ENCODE peak calls at places on chromosomes 1 and 21, in seven cellular contexts. L is foreskin keratinocyte, I is lung, W is aorta, G is right lobe of liver, Q is IMR-90, M is A549. Y is an unnamed sample.

GRCh38 chr1:229888561-229889001 is 178.5 kb upstream of the GALNT2 start:
- ATAC-seq in L (no peak), I (no peak), W (no peak), G (peak), Q (no peak), M (no peak), Y (peak)

GRCh38 chr1:86183711-86184252 is 27.2 kb upstream of the COL24A1 start:
- ATAC-seq in L (no peak), I (no peak), W (no peak), G (no peak), Q (peak), M (no peak), Y (no peak)

GRCh38 chr1:86714159-86714558 is 9.8 kb downstream of the SH3GLB1 start:
- ATAC-seq in L (peak), I (no peak), W (no peak), G (peak), Q (peak), M (no peak), Y (no peak)

GRCh38 chr1:29122662-29122986 is 1.1 kb downstream of the TMEM200B start:
- ATAC-seq in L (peak), I (peak), W (peak), G (peak), Q (peak), M (no peak), Y (peak)

GRCh38 chr1:78254517-78254916 is 208.8 kb downstream of the GIPC2 start:
- ATAC-seq in L (no peak), I (no peak), W (no peak), G (no peak), Q (no peak), M (no peak), Y (no peak)

GRCh38 chr1:149993764-149994163 is 16.8 kb downstream of the OTUD7B start:
- ATAC-seq in L (no peak), I (no peak), W (no peak), G (no peak), Q (no peak), M (no peak), Y (no peak)

GRCh38 chr1:182674346-182675246 is 9.8 kb downstream of the RGS8 start:
- ATAC-seq in L (no peak), I (peak), W (peak), G (no peak), Q (peak), M (peak), Y (peak)

GRCh38 chr21:37665230-37666024 is 250.8 kb downstream of the KCNJ6 start:
- ATAC-seq in L (no peak), I (no peak), W (no peak), G (peak), Q (no peak), M (peak), Y (peak)

GRCh38 chr1:154906621-154907081 is 29.9 kb downstream of the PMVK start:
- ATAC-seq in L (peak), I (no peak), W (peak), G (peak), Q (no peak), M (peak), Y (no peak)

GRCh38 chr1:32107742-32108661 is at the start of gene KPNA6:
- ATAC-seq in L (peak), I (peak), W (peak), G (peak), Q (peak), M (peak), Y (peak)

GRCh38 chr1:95229706-95230105 is 4.3 kb upstream of the RWDD3 start:
- ATAC-seq in L (no peak), I (no peak), W (no peak), G (no peak), Q (no peak), M (no peak), Y (no peak)

GRCh38 chr1:114093624-114094302 is 59.9 kb downstream of the SYT6 start:
- ATAC-seq in L (peak), I (no peak), W (no peak), G (no peak), Q (no peak), M (no peak), Y (no peak)

GRCh38 chr1:181140398-181140797 is 51.9 kb downstream of the IER5 start:
- ATAC-seq in L (peak), I (no peak), W (no peak), G (no peak), Q (no peak), M (no peak), Y (no peak)

GRCh38 chr1:53195211-53195909 is 1.3 kb upstream of the CPT2 start:
- ATAC-seq in L (no peak), I (no peak), W (peak), G (peak), Q (no peak), M (no peak), Y (no peak)

GRCh38 chr1:164261691-164262240 is 297.2 kb upstream of the PBX1 start:
- ATAC-seq in L (no peak), I (no peak), W (no peak), G (no peak), Q (no peak), M (no peak), Y (no peak)

GRCh38 chr1:109294481-109294880 is 11.5 kb upstream of the PSRC1 start:
- ATAC-seq in L (no peak), I (no peak), W (no peak), G (no peak), Q (no peak), M (no peak), Y (no peak)

GRCh38 chr1:158461534-158461933 is at the start of gene OR10K1:
- ATAC-seq in L (no peak), I (no peak), W (no peak), G (no peak), Q (no peak), M (no peak), Y (no peak)

GRCh38 chr21:41671859-41672542 is 94.9 kb downstream of the RIPK4 start:
- ATAC-seq in L (no peak), I (no peak), W (no peak), G (no peak), Q (no peak), M (peak), Y (no peak)

GRCh38 chr1:38061290-38061689 is 14.7 kb upstream of the POU3F1 start:
- ATAC-seq in L (no peak), I (no peak), W (no peak), G (no peak), Q (no peak), M (no peak), Y (no peak)

GRCh38 chr1:161486806-161487482 is 18.3 kb upstream of the FCGR2A start:
- ATAC-seq in L (peak), I (no peak), W (peak), G (peak), Q (peak), M (peak), Y (peak)

GRCh38 chr1:97277891-97278662 is 556.5 kb downstream of the PTBP2 start:
- ATAC-seq in L (peak), I (peak), W (no peak), G (peak), Q (peak), M (peak), Y (no peak)

GRCh38 chr1:199265319-199265718 is 626.5 kb downstream of the PTPRC start:
- ATAC-seq in L (no peak), I (no peak), W (no peak), G (no peak), Q (no peak), M (no peak), Y (no peak)

GRCh38 chr1:163673076-163673475 is 351.3 kb downstream of the NUF2 start:
- ATAC-seq in L (no peak), I (no peak), W (no peak), G (no peak), Q (no peak), M (no peak), Y (no peak)

GRCh38 chr1:219414250-219414649 is 198.7 kb downstream of the ZC3H11B start:
- ATAC-seq in L (no peak), I (no peak), W (no peak), G (no peak), Q (no peak), M (no peak), Y (no peak)

GRCh38 chr1:212477680-212478466 is 45.2 kb downstream of the NENF start:
- ATAC-seq in L (peak), I (no peak), W (no peak), G (no peak), Q (no peak), M (peak), Y (no peak)

GRCh38 chr1:198047913-198048312 is 108.9 kb upstream of the NEK7 start:
- ATAC-seq in L (no peak), I (no peak), W (no peak), G (no peak), Q (no peak), M (no peak), Y (no peak)

GRCh38 chr1:225888898-225889690 is at the start of gene LEFTY1:
- ATAC-seq in L (peak), I (no peak), W (no peak), G (no peak), Q (no peak), M (peak), Y (no peak)

GRCh38 chr1:172883844-172884243 is 166.9 kb downstream of the TNFSF18 start:
- ATAC-seq in L (no peak), I (no peak), W (no peak), G (no peak), Q (peak), M (no peak), Y (no peak)

GRCh38 chr1:154847891-154848290 is 22.2 kb downstream of the KCNN3 start:
- ATAC-seq in L (no peak), I (no peak), W (no peak), G (no peak), Q (no peak), M (no peak), Y (no peak)

GRCh38 chr1:107877092-107877491 is 87.9 kb downstream of the VAV3 start:
- ATAC-seq in L (peak), I (peak), W (peak), G (no peak), Q (peak), M (no peak), Y (peak)

GRCh38 chr1:200471739-200472138 is 61.9 kb upstream of the ZNF281 start:
- ATAC-seq in L (no peak), I (no peak), W (no peak), G (no peak), Q (no peak), M (no peak), Y (no peak)

GRCh38 chr1:12339861-12340557 is 110.2 kb downstream of the VPS13D start:
- ATAC-seq in L (no peak), I (no peak), W (no peak), G (no peak), Q (no peak), M (no peak), Y (no peak)

GRCh38 chr1:182200025-182200814 is 138.7 kb upstream of the ZNF648 start:
- ATAC-seq in L (no peak), I (no peak), W (no peak), G (no peak), Q (no peak), M (no peak), Y (no peak)

GRCh38 chr1:64410217-64410616 is 59.7 kb upstream of the CACHD1 start:
- ATAC-seq in L (no peak), I (no peak), W (no peak), G (no peak), Q (no peak), M (no peak), Y (no peak)

GRCh38 chr1:100350787-100351094 is 1.6 kb upstream of the CDC14A start:
- ATAC-seq in L (no peak), I (no peak), W (no peak), G (no peak), Q (no peak), M (no peak), Y (no peak)

GRCh38 chr1:179976970-179977651 is 22.5 kb downstream of the CEP350 start:
- ATAC-seq in L (no peak), I (no peak), W (no peak), G (no peak), Q (peak), M (peak), Y (no peak)

GRCh38 chr1:226865590-226865989 is 4.8 kb upstream of the PSEN2 start:
- ATAC-seq in L (no peak), I (no peak), W (no peak), G (peak), Q (no peak), M (no peak), Y (no peak)

GRCh38 chr1:1318131-1318652 is 6.3 kb downstream of the INTS11 start:
- ATAC-seq in L (peak), I (peak), W (peak), G (peak), Q (peak), M (peak), Y (peak)

GRCh38 chr1:1320666-1321448 is 3.6 kb downstream of the INTS11 start:
- ATAC-seq in L (no peak), I (no peak), W (no peak), G (no peak), Q (no peak), M (no peak), Y (no peak)

GRCh38 chr1:1319646-1319941 is 4.9 kb downstream of the INTS11 start:
- ATAC-seq in L (no peak), I (no peak), W (no peak), G (no peak), Q (no peak), M (no peak), Y (no peak)

GRCh38 chr1:1317420-1317819 is 7.0 kb downstream of the INTS11 start:
- ATAC-seq in L (no peak), I (no peak), W (no peak), G (no peak), Q (no peak), M (no peak), Y (no peak)

DNA sequence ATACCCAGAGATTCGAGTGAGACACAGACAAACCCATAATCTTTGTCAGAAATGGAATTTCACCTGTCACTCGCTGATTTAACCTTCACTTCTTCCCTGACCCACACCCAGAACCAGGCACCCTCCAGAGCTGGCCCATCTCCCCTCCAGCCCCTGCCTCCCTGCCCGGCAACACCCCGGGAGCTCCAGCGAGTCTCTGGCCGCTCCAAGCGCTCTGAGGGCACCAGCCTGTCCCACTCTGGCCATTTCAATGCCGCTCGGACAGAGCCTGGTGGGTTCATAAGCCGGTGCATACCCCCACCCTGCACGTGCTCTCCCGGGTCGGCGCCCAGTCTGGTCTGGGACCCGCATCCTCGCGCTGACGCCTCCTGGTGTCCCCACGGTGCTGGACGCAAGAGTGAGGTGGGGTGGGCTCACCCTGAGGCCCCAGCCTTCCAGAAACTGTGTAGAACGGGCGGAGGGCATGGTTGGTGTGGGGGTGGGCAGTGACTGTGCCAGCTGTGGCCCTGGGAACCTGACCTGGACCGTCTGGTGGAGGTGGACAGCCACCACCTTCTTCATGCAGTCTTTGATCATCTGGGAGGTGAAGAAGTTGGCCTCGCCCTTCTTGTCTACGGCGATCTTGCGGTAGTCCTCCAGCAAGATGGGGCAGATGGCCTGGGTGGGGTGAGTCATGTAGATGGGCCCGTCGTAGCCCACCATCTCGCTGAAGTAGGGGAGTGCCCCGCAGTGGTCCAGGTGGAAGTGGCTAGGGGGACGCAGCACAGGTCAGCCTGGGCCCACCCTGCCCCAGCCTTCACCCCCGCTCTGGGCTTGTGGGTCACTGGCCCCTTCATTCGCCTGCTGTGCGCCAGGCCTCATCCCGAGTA is 5.4 kb downstream of the INTS11 start:
- ATAC-seq in L (no peak), I (no peak), W (peak), G (no peak), Q (no peak), M (no peak), Y (no peak)
- H3K27ac ChIP-seq in L (no peak), I (no peak), W (peak), G (no peak), Q (peak), M (no peak), Y (peak)

GRCh38 chr1:192439373-192440025 is 122.7 kb downstream of the RGS21 start:
- ATAC-seq in L (peak), I (no peak), W (no peak), G (no peak), Q (peak), M (peak), Y (no peak)
- H3K27ac ChIP-seq in L (peak), I (no peak), W (no peak), G (no peak), Q (peak), M (peak), Y (no peak)

DNA sequence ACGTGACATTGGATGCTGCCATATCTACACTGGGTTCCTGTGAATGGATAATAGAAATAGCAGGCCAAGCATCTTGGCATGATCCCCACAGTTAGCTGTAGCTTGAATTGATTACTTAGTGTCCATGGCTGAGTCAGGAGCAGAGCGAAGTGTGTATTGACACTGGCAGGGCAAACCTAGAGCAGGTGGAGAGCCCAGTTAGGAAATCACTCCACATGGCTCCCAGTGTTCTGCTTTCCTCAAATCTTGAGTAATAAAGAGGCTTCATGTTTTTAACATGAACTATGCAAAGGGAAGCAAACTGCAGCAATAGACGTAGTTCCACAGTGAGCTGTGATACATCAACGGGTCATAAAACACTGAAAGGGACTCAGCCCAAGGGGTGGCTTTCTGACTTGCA is 28.8 kb downstream of the RHEX start:
- ATAC-seq in L (no peak), I (no peak), W (no peak), G (peak), Q (no peak), M (no peak), Y (no peak)
- H3K27ac ChIP-seq in L (no peak), I (no peak), W (no peak), G (peak), Q (no peak), M (no peak), Y (no peak)

GRCh38 chr1:8211251-8211619 is 106.7 kb upstream of the SLC45A1 start:
- ATAC-seq in L (no peak), I (no peak), W (no peak), G (no peak), Q (no peak), M (no peak), Y (no peak)
- H3K27ac ChIP-seq in L (peak), I (no peak), W (peak), G (no peak), Q (peak), M (peak), Y (no peak)

GRCh38 chr1:174956976-174957375 is 42.8 kb upstream of the CACYBP start:
- ATAC-seq in L (no peak), I (no peak), W (no peak), G (no peak), Q (no peak), M (no peak), Y (no peak)
- H3K27ac ChIP-seq in L (no peak), I (no peak), W (no peak), G (no peak), Q (no peak), M (no peak), Y (no peak)